ENCODE peak calls at places on chromosome 5, in seven cellular contexts. One of them, this sample, is unnamed.

GRCh38 chr5:114504560-114504959 is 142.7 kb downstream of the KCNN2 start:
- DNase-seq in left ventricle myocardium inferior: no peak
- DNase-seq in foreskin fibroblast: no peak
- DNase-seq in pancreas: no peak
- DNase-seq in breast epithelium: no peak
- DNase-seq in lung: no peak
- DNase-seq in Peyer's patch: no peak
- DNase-seq in this sample: no peak

GRCh38 chr5:6581559-6582426 is 51.1 kb downstream of the NSUN2 start:
- DNase-seq in left ventricle myocardium inferior: no peak
- DNase-seq in foreskin fibroblast: no peak
- DNase-seq in pancreas: no peak
- DNase-seq in breast epithelium: no peak
- DNase-seq in lung: no peak
- DNase-seq in Peyer's patch: no peak
- DNase-seq in this sample: no peak

GRCh38 chr5:90982576-90982975 is 400.5 kb downstream of the ARRDC3 start:
- DNase-seq in left ventricle myocardium inferior: no peak
- DNase-seq in foreskin fibroblast: no peak
- DNase-seq in pancreas: no peak
- DNase-seq in breast epithelium: no peak
- DNase-seq in lung: no peak
- DNase-seq in Peyer's patch: no peak
- DNase-seq in this sample: no peak

GRCh38 chr5:75566710-75567309 is 44.4 kb upstream of the ANKDD1B start:
- DNase-seq in left ventricle myocardium inferior: no peak
- DNase-seq in foreskin fibroblast: peak
- DNase-seq in pancreas: no peak
- DNase-seq in breast epithelium: no peak
- DNase-seq in lung: no peak
- DNase-seq in Peyer's patch: no peak
- DNase-seq in this sample: peak

GRCh38 chr5:63127054-63127453 is 548.4 kb downstream of the LRRC70 start:
- DNase-seq in left ventricle myocardium inferior: no peak
- DNase-seq in foreskin fibroblast: peak
- DNase-seq in pancreas: no peak
- DNase-seq in breast epithelium: no peak
- DNase-seq in lung: no peak
- DNase-seq in Peyer's patch: no peak
- DNase-seq in this sample: no peak

GRCh38 chr5:179403426-179404147 is 58.3 kb upstream of the ADAMTS2 start:
- DNase-seq in left ventricle myocardium inferior: no peak
- DNase-seq in foreskin fibroblast: no peak
- DNase-seq in pancreas: no peak
- DNase-seq in breast epithelium: no peak
- DNase-seq in lung: no peak
- DNase-seq in Peyer's patch: no peak
- DNase-seq in this sample: no peak

GRCh38 chr5:176619203-176619568 is 9.2 kb upstream of the GPRIN1 start:
- DNase-seq in left ventricle myocardium inferior: peak
- DNase-seq in foreskin fibroblast: peak
- DNase-seq in pancreas: peak
- DNase-seq in breast epithelium: peak
- DNase-seq in lung: peak
- DNase-seq in Peyer's patch: peak
- DNase-seq in this sample: no peak

GRCh38 chr5:101950050-101950449 is 346.0 kb downstream of the SLCO4C1 start:
- DNase-seq in left ventricle myocardium inferior: no peak
- DNase-seq in foreskin fibroblast: no peak
- DNase-seq in pancreas: no peak
- DNase-seq in breast epithelium: no peak
- DNase-seq in lung: no peak
- DNase-seq in Peyer's patch: no peak
- DNase-seq in this sample: no peak

GRCh38 chr5:37668524-37669047 is 171.3 kb downstream of the GDNF start:
- DNase-seq in left ventricle myocardium inferior: no peak
- DNase-seq in foreskin fibroblast: peak
- DNase-seq in pancreas: peak
- DNase-seq in breast epithelium: peak
- DNase-seq in lung: peak
- DNase-seq in Peyer's patch: peak
- DNase-seq in this sample: peak

GRCh38 chr5:175692235-175692995 is 34.5 kb downstream of the HRH2 start:
- DNase-seq in left ventricle myocardium inferior: no peak
- DNase-seq in foreskin fibroblast: no peak
- DNase-seq in pancreas: no peak
- DNase-seq in breast epithelium: no peak
- DNase-seq in lung: no peak
- DNase-seq in Peyer's patch: no peak
- DNase-seq in this sample: no peak

GRCh38 chr5:14102666-14103065 is 40.5 kb upstream of the TRIO start:
- DNase-seq in left ventricle myocardium inferior: no peak
- DNase-seq in foreskin fibroblast: peak
- DNase-seq in pancreas: no peak
- DNase-seq in breast epithelium: no peak
- DNase-seq in lung: no peak
- DNase-seq in Peyer's patch: no peak
- DNase-seq in this sample: no peak

GRCh38 chr5:19676895-19677294 is 311.1 kb downstream of the CDH18 start:
- DNase-seq in left ventricle myocardium inferior: no peak
- DNase-seq in foreskin fibroblast: no peak
- DNase-seq in pancreas: no peak
- DNase-seq in breast epithelium: no peak
- DNase-seq in lung: no peak
- DNase-seq in Peyer's patch: no peak
- DNase-seq in this sample: no peak

GRCh38 chr5:54337523-54337922 is 27.1 kb upstream of the ARL15 start:
- DNase-seq in left ventricle myocardium inferior: no peak
- DNase-seq in foreskin fibroblast: no peak
- DNase-seq in pancreas: no peak
- DNase-seq in breast epithelium: no peak
- DNase-seq in lung: no peak
- DNase-seq in Peyer's patch: no peak
- DNase-seq in this sample: no peak

GRCh38 chr5:11494340-11494739 is 409.9 kb downstream of the CTNND2 start:
- DNase-seq in left ventricle myocardium inferior: no peak
- DNase-seq in foreskin fibroblast: peak
- DNase-seq in pancreas: no peak
- DNase-seq in breast epithelium: no peak
- DNase-seq in lung: no peak
- DNase-seq in Peyer's patch: no peak
- DNase-seq in this sample: no peak

GRCh38 chr5:23820764-23821471 is 313.5 kb downstream of the PRDM9 start:
- DNase-seq in left ventricle myocardium inferior: no peak
- DNase-seq in foreskin fibroblast: peak
- DNase-seq in pancreas: no peak
- DNase-seq in breast epithelium: no peak
- DNase-seq in lung: no peak
- DNase-seq in Peyer's patch: no peak
- DNase-seq in this sample: no peak

GRCh38 chr5:7348168-7348802 is 47.7 kb upstream of the ADCY2 start:
- DNase-seq in left ventricle myocardium inferior: no peak
- DNase-seq in foreskin fibroblast: no peak
- DNase-seq in pancreas: no peak
- DNase-seq in breast epithelium: no peak
- DNase-seq in lung: no peak
- DNase-seq in Peyer's patch: no peak
- DNase-seq in this sample: no peak

GRCh38 chr5:127385936-127386335 is 95.3 kb downstream of the MEGF10 start:
- DNase-seq in left ventricle myocardium inferior: no peak
- DNase-seq in foreskin fibroblast: no peak
- DNase-seq in pancreas: no peak
- DNase-seq in breast epithelium: no peak
- DNase-seq in lung: no peak
- DNase-seq in Peyer's patch: no peak
- DNase-seq in this sample: no peak

GRCh38 chr5:60445427-60445826 is 254.5 kb downstream of the DEPDC1B start:
- DNase-seq in left ventricle myocardium inferior: no peak
- DNase-seq in foreskin fibroblast: no peak
- DNase-seq in pancreas: no peak
- DNase-seq in breast epithelium: no peak
- DNase-seq in lung: no peak
- DNase-seq in Peyer's patch: no peak
- DNase-seq in this sample: no peak

GRCh38 chr5:112696786-112697185 is 40.9 kb upstream of the APC start:
- DNase-seq in left ventricle myocardium inferior: no peak
- DNase-seq in foreskin fibroblast: no peak
- DNase-seq in pancreas: no peak
- DNase-seq in breast epithelium: no peak
- DNase-seq in lung: no peak
- DNase-seq in Peyer's patch: no peak
- DNase-seq in this sample: no peak

GRCh38 chr5:115472601-115473000 is 72.0 kb downstream of the FEM1C start:
- DNase-seq in left ventricle myocardium inferior: peak
- DNase-seq in foreskin fibroblast: peak
- DNase-seq in pancreas: no peak
- DNase-seq in breast epithelium: no peak
- DNase-seq in lung: no peak
- DNase-seq in Peyer's patch: no peak
- DNase-seq in this sample: no peak

GRCh38 chr5:81233080-81233634 is at the start of gene CKMT2:
- DNase-seq in left ventricle myocardium inferior: peak
- DNase-seq in foreskin fibroblast: peak
- DNase-seq in pancreas: peak
- DNase-seq in breast epithelium: peak
- DNase-seq in lung: peak
- DNase-seq in Peyer's patch: peak
- DNase-seq in this sample: no peak

GRCh38 chr5:74056102-74056788 is 430.2 kb downstream of the ARHGEF28 start:
- DNase-seq in left ventricle myocardium inferior: no peak
- DNase-seq in foreskin fibroblast: no peak
- DNase-seq in pancreas: no peak
- DNase-seq in breast epithelium: no peak
- DNase-seq in lung: no peak
- DNase-seq in Peyer's patch: no peak
- DNase-seq in this sample: no peak

DNA sequence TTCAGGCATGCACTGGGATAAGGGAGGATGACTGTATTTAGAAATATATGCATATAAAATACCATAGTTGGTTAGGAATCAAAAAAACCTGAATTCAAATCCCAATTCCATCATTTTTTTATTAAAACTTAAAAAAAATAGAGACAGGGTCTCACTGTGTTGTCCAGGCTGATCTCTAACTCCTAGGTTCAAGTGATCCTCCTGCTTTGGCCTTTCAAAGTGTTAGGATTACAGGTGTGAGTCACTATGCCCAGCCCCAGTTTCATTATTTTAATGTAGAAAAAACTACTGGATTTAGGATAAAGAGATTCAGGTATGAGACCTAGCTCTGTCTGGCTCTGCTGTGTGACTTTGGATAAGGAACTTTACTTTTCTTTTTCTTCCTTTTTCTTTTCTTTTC is 3.3 kb upstream of the LARP1 start:
- DNase-seq in left ventricle myocardium inferior: no peak
- DNase-seq in foreskin fibroblast: no peak
- DNase-seq in pancreas: no peak
- DNase-seq in breast epithelium: no peak
- DNase-seq in lung: no peak
- DNase-seq in Peyer's patch: no peak
- DNase-seq in this sample: no peak
- TF ChIP-seq CTCF in left ventricle myocardium inferior: no peak
- TF ChIP-seq CTCF in foreskin fibroblast: no peak
- TF ChIP-seq CTCF in pancreas: no peak
- TF ChIP-seq CTCF in breast epithelium: no peak
- TF ChIP-seq CTCF in lung: no peak
- TF ChIP-seq CTCF in Peyer's patch: no peak
- TF ChIP-seq CTCF in this sample: no peak

DNA sequence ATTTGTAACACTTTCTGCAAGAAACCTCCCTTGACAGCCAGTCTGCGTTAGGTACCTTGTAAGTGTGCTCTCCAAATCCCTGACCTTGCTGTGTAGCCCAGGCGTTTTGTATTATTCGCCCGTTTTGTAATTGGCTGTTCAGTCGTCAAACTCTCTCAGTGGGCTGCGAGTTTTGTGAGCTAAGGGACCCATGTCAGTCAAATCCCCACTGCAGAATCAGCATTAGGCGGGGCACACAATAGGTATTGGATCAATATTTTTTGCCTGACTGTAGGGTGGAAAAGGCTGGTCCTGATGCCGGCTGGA is 665 bp downstream of the DNAJC18 start:
- DNase-seq in left ventricle myocardium inferior: no peak
- DNase-seq in foreskin fibroblast: no peak
- DNase-seq in pancreas: no peak
- DNase-seq in breast epithelium: no peak
- DNase-seq in lung: no peak
- DNase-seq in Peyer's patch: no peak
- DNase-seq in this sample: no peak
- H3K4me3 ChIP-seq in left ventricle myocardium inferior: peak
- H3K4me3 ChIP-seq in foreskin fibroblast: peak
- H3K4me3 ChIP-seq in pancreas: peak
- H3K4me3 ChIP-seq in breast epithelium: peak
- H3K4me3 ChIP-seq in lung: no peak
- H3K4me3 ChIP-seq in Peyer's patch: peak
- H3K4me3 ChIP-seq in this sample: peak

GRCh38 chr5:142324377-142324870 is 397 bp downstream of the SPRY4 start:
- DNase-seq in left ventricle myocardium inferior: peak
- DNase-seq in foreskin fibroblast: no peak
- DNase-seq in pancreas: no peak
- DNase-seq in breast epithelium: peak
- DNase-seq in lung: no peak
- DNase-seq in Peyer's patch: no peak
- DNase-seq in this sample: no peak
- TF ChIP-seq CTCF in left ventricle myocardium inferior: peak
- TF ChIP-seq CTCF in foreskin fibroblast: peak
- TF ChIP-seq CTCF in pancreas: no peak
- TF ChIP-seq CTCF in breast epithelium: peak
- TF ChIP-seq CTCF in lung: no peak
- TF ChIP-seq CTCF in Peyer's patch: no peak
- TF ChIP-seq CTCF in this sample: peak

DNA sequence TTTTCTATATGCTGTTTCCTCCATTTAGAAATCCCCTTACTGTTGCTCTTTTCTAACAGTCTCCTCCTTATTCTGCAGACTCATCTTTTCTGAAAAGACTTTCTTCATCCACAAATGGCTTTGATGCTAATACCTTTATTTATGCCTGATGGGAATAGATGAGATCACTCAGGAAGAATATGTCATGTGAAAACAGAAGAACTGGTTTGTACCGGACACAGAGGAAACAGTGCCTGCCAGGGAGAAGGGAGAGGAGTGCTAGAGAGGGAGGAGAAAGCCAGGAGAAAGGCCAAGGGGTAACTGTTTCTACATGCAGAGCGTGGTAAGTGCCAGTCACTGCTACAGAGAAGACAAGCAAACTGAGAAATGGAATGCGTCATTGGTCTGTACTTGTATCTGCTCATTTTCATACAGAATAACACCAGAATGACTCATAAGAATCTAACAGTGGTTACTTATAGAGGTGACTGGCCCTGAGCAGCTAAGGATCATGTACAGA is 45.9 kb upstream of the PJA2 start:
- DNase-seq in left ventricle myocardium inferior: no peak
- DNase-seq in foreskin fibroblast: peak
- DNase-seq in pancreas: no peak
- DNase-seq in breast epithelium: peak
- DNase-seq in lung: peak
- DNase-seq in Peyer's patch: no peak
- DNase-seq in this sample: peak
- H3K4me3 ChIP-seq in left ventricle myocardium inferior: no peak
- H3K4me3 ChIP-seq in foreskin fibroblast: no peak
- H3K4me3 ChIP-seq in pancreas: no peak
- H3K4me3 ChIP-seq in breast epithelium: no peak
- H3K4me3 ChIP-seq in lung: no peak
- H3K4me3 ChIP-seq in Peyer's patch: no peak
- H3K4me3 ChIP-seq in this sample: no peak